ENCODE peak calls at places on chromosomes 4 and X, in nine cellular contexts. One of them, this sample, is unnamed.

GRCh38 chr4:186144596-186145569 is 40.4 kb downstream of the FAM149A start:
- DNase-seq in A549: peak
- DNase-seq in neural progenitor cell: peak
- DNase-seq in left ventricle myocardium inferior: peak
- DNase-seq in psoas muscle: peak
- DNase-seq in endodermal cell: peak
- DNase-seq in OCI-LY7: no peak
- DNase-seq in heart right ventricle: peak
- DNase-seq in IMR-90: peak
- DNase-seq in this sample: peak

GRCh38 chr4:73011629-73011985 is 57.9 kb downstream of the COX18 start:
- DNase-seq in A549: no peak
- DNase-seq in neural progenitor cell: no peak
- DNase-seq in left ventricle myocardium inferior: no peak
- DNase-seq in psoas muscle: no peak
- DNase-seq in endodermal cell: no peak
- DNase-seq in OCI-LY7: no peak
- DNase-seq in heart right ventricle: no peak
- DNase-seq in IMR-90: no peak
- DNase-seq in this sample: no peak

GRCh38 chrX:22634081-22634480 is 361.4 kb downstream of the CBLL2 start:
- DNase-seq in A549: no peak
- DNase-seq in neural progenitor cell: no peak
- DNase-seq in left ventricle myocardium inferior: no peak
- DNase-seq in psoas muscle: no peak
- DNase-seq in endodermal cell: no peak
- DNase-seq in OCI-LY7: no peak
- DNase-seq in heart right ventricle: no peak
- DNase-seq in IMR-90: peak
- DNase-seq in this sample: peak

GRCh38 chrX:115650916-115651315 is 89.9 kb downstream of the PLS3 start:
- DNase-seq in A549: peak
- DNase-seq in neural progenitor cell: peak
- DNase-seq in left ventricle myocardium inferior: no peak
- DNase-seq in psoas muscle: no peak
- DNase-seq in endodermal cell: peak
- DNase-seq in OCI-LY7: peak
- DNase-seq in heart right ventricle: no peak
- DNase-seq in IMR-90: peak
- DNase-seq in this sample: peak

GRCh38 chrX:18573556-18573955 is 98.4 kb downstream of the RS1 start:
- DNase-seq in A549: no peak
- DNase-seq in neural progenitor cell: no peak
- DNase-seq in left ventricle myocardium inferior: no peak
- DNase-seq in psoas muscle: no peak
- DNase-seq in endodermal cell: no peak
- DNase-seq in OCI-LY7: no peak
- DNase-seq in heart right ventricle: no peak
- DNase-seq in IMR-90: no peak
- DNase-seq in this sample: no peak

GRCh38 chrX:50877310-50877709 is 33.2 kb upstream of the BMP15 start:
- DNase-seq in A549: no peak
- DNase-seq in neural progenitor cell: no peak
- DNase-seq in left ventricle myocardium inferior: no peak
- DNase-seq in psoas muscle: no peak
- DNase-seq in endodermal cell: no peak
- DNase-seq in OCI-LY7: no peak
- DNase-seq in heart right ventricle: no peak
- DNase-seq in IMR-90: no peak
- DNase-seq in this sample: no peak

GRCh38 chrX:3145716-3146115 is 104.4 kb downstream of the ARSF start:
- DNase-seq in A549: no peak
- DNase-seq in neural progenitor cell: peak
- DNase-seq in left ventricle myocardium inferior: no peak
- DNase-seq in psoas muscle: no peak
- DNase-seq in endodermal cell: peak
- DNase-seq in OCI-LY7: no peak
- DNase-seq in heart right ventricle: no peak
- DNase-seq in IMR-90: peak
- DNase-seq in this sample: peak

GRCh38 chr4:163523791-163524365 is 29.4 kb downstream of the TMA16 start:
- DNase-seq in A549: no peak
- DNase-seq in neural progenitor cell: no peak
- DNase-seq in left ventricle myocardium inferior: no peak
- DNase-seq in psoas muscle: no peak
- DNase-seq in endodermal cell: no peak
- DNase-seq in OCI-LY7: no peak
- DNase-seq in heart right ventricle: no peak
- DNase-seq in IMR-90: no peak
- DNase-seq in this sample: no peak

GRCh38 chrX:17023670-17024069 is 77.2 kb downstream of the REPS2 start:
- DNase-seq in A549: no peak
- DNase-seq in neural progenitor cell: no peak
- DNase-seq in left ventricle myocardium inferior: no peak
- DNase-seq in psoas muscle: no peak
- DNase-seq in endodermal cell: no peak
- DNase-seq in OCI-LY7: no peak
- DNase-seq in heart right ventricle: no peak
- DNase-seq in IMR-90: no peak
- DNase-seq in this sample: no peak

GRCh38 chr4:185535818-185536729 is 767 bp upstream of the PDLIM3 start:
- DNase-seq in A549: no peak
- DNase-seq in neural progenitor cell: no peak
- DNase-seq in left ventricle myocardium inferior: peak
- DNase-seq in psoas muscle: peak
- DNase-seq in endodermal cell: no peak
- DNase-seq in OCI-LY7: no peak
- DNase-seq in heart right ventricle: no peak
- DNase-seq in IMR-90: no peak
- DNase-seq in this sample: peak

GRCh38 chr4:114386637-114387233 is 211.9 kb upstream of the UGT8 start:
- DNase-seq in A549: no peak
- DNase-seq in neural progenitor cell: peak
- DNase-seq in left ventricle myocardium inferior: no peak
- DNase-seq in psoas muscle: no peak
- DNase-seq in endodermal cell: no peak
- DNase-seq in OCI-LY7: peak
- DNase-seq in heart right ventricle: no peak
- DNase-seq in IMR-90: peak
- DNase-seq in this sample: peak

DNA sequence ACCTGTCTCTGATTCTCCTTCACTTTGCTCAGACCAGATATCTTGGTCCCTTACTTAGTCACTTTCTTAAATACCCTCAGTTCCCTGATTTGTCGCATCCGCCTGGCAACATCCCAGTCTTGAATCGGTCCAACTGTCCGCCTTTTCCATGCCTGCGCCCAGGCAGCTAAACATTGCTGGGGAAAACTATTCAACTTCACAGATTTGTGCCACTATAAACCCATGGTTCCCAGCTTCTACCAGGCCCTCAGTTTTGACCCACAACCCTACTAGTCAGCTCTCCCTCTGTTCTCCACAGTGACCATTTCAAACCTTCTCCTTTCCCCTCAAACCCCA is 451 bp upstream of the FGD1 start:
- DNase-seq in A549: no peak
- DNase-seq in neural progenitor cell: no peak
- DNase-seq in left ventricle myocardium inferior: no peak
- DNase-seq in psoas muscle: no peak
- DNase-seq in endodermal cell: peak
- DNase-seq in OCI-LY7: no peak
- DNase-seq in heart right ventricle: no peak
- DNase-seq in IMR-90: no peak
- DNase-seq in this sample: no peak
- H3K4me3 ChIP-seq in A549: peak
- H3K4me3 ChIP-seq in neural progenitor cell: peak
- H3K4me3 ChIP-seq in left ventricle myocardium inferior: peak
- H3K4me3 ChIP-seq in psoas muscle: peak
- H3K4me3 ChIP-seq in endodermal cell: peak
- H3K4me3 ChIP-seq in OCI-LY7: no peak
- H3K4me3 ChIP-seq in heart right ventricle: peak
- H3K4me3 ChIP-seq in IMR-90: peak
- H3K4me3 ChIP-seq in this sample: peak

GRCh38 chr4:110508827-110509446 is 33.0 kb downstream of the ENPEP start:
- DNase-seq in A549: no peak
- DNase-seq in neural progenitor cell: peak
- DNase-seq in left ventricle myocardium inferior: no peak
- DNase-seq in psoas muscle: no peak
- DNase-seq in endodermal cell: no peak
- DNase-seq in OCI-LY7: no peak
- DNase-seq in heart right ventricle: no peak
- DNase-seq in IMR-90: peak
- DNase-seq in this sample: peak
- TF ChIP-seq CTCF in A549: peak
- TF ChIP-seq CTCF in neural progenitor cell: peak
- TF ChIP-seq CTCF in left ventricle myocardium inferior: peak
- TF ChIP-seq CTCF in psoas muscle: peak
- TF ChIP-seq CTCF in endodermal cell: peak
- TF ChIP-seq CTCF in OCI-LY7: peak
- TF ChIP-seq CTCF in heart right ventricle: peak
- TF ChIP-seq CTCF in IMR-90: peak
- TF ChIP-seq CTCF in this sample: peak

GRCh38 chr4:158826057-158826456 is 57.2 kb downstream of the FNIP2 start:
- DNase-seq in A549: no peak
- DNase-seq in neural progenitor cell: no peak
- DNase-seq in left ventricle myocardium inferior: no peak
- DNase-seq in psoas muscle: no peak
- DNase-seq in endodermal cell: no peak
- DNase-seq in OCI-LY7: no peak
- DNase-seq in heart right ventricle: no peak
- DNase-seq in IMR-90: peak
- DNase-seq in this sample: peak
- H3K4me3 ChIP-seq in A549: no peak
- H3K4me3 ChIP-seq in neural progenitor cell: no peak
- H3K4me3 ChIP-seq in left ventricle myocardium inferior: peak
- H3K4me3 ChIP-seq in psoas muscle: peak
- H3K4me3 ChIP-seq in endodermal cell: no peak
- H3K4me3 ChIP-seq in OCI-LY7: no peak
- H3K4me3 ChIP-seq in heart right ventricle: no peak
- H3K4me3 ChIP-seq in IMR-90: no peak
- H3K4me3 ChIP-seq in this sample: no peak

GRCh38 chrX:64642482-64642881 is 247.2 kb upstream of the MTMR8 start:
- DNase-seq in A549: no peak
- DNase-seq in neural progenitor cell: peak
- DNase-seq in left ventricle myocardium inferior: no peak
- DNase-seq in psoas muscle: no peak
- DNase-seq in endodermal cell: peak
- DNase-seq in OCI-LY7: peak
- DNase-seq in heart right ventricle: no peak
- DNase-seq in IMR-90: no peak
- DNase-seq in this sample: no peak
- TF ChIP-seq CTCF in A549: no peak
- TF ChIP-seq CTCF in neural progenitor cell: peak
- TF ChIP-seq CTCF in left ventricle myocardium inferior: no peak
- TF ChIP-seq CTCF in psoas muscle: no peak
- TF ChIP-seq CTCF in endodermal cell: peak
- TF ChIP-seq CTCF in OCI-LY7: peak
- TF ChIP-seq CTCF in heart right ventricle: no peak
- TF ChIP-seq CTCF in IMR-90: no peak
- TF ChIP-seq CTCF in this sample: no peak

GRCh38 chr4:84804126-84804525 is 162.4 kb downstream of the WDFY3 start:
- DNase-seq in A549: no peak
- DNase-seq in neural progenitor cell: no peak
- DNase-seq in left ventricle myocardium inferior: no peak
- DNase-seq in psoas muscle: no peak
- DNase-seq in endodermal cell: no peak
- DNase-seq in OCI-LY7: no peak
- DNase-seq in heart right ventricle: no peak
- DNase-seq in IMR-90: peak
- DNase-seq in this sample: peak

GRCh38 chr4:84803121-84803520 is 163.4 kb downstream of the WDFY3 start:
- DNase-seq in A549: no peak
- DNase-seq in neural progenitor cell: no peak
- DNase-seq in left ventricle myocardium inferior: no peak
- DNase-seq in psoas muscle: no peak
- DNase-seq in endodermal cell: no peak
- DNase-seq in OCI-LY7: no peak
- DNase-seq in heart right ventricle: no peak
- DNase-seq in IMR-90: no peak
- DNase-seq in this sample: no peak

GRCh38 chr4:84799318-84799717 is 167.2 kb downstream of the WDFY3 start:
- DNase-seq in A549: no peak
- DNase-seq in neural progenitor cell: no peak
- DNase-seq in left ventricle myocardium inferior: no peak
- DNase-seq in psoas muscle: no peak
- DNase-seq in endodermal cell: no peak
- DNase-seq in OCI-LY7: no peak
- DNase-seq in heart right ventricle: no peak
- DNase-seq in IMR-90: peak
- DNase-seq in this sample: no peak

GRCh38 chr4:84800256-84800655 is 166.2 kb downstream of the WDFY3 start:
- DNase-seq in A549: no peak
- DNase-seq in neural progenitor cell: no peak
- DNase-seq in left ventricle myocardium inferior: no peak
- DNase-seq in psoas muscle: no peak
- DNase-seq in endodermal cell: no peak
- DNase-seq in OCI-LY7: no peak
- DNase-seq in heart right ventricle: no peak
- DNase-seq in IMR-90: peak
- DNase-seq in this sample: no peak

DNA sequence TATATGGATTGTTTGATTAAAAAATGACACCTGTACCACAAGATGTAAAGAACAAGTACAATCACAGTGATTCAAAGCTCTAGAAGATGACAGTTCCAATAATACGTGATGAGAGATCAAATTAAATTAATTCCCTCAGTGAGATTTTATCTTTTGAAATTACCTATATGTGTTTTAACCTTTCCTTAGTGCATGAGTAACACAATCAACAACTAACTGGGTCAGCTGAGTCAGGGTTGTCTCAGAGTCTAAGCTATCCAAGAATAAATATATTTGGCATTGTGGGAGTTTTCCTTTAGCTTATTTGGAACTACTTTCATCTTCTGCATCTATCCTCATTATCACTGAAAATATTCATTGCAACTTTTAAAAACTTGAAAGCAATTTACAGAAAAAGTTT is 162.8 kb downstream of the WDFY3 start:
- DNase-seq in A549: no peak
- DNase-seq in neural progenitor cell: no peak
- DNase-seq in left ventricle myocardium inferior: no peak
- DNase-seq in psoas muscle: no peak
- DNase-seq in endodermal cell: no peak
- DNase-seq in OCI-LY7: no peak
- DNase-seq in heart right ventricle: no peak
- DNase-seq in IMR-90: peak
- DNase-seq in this sample: peak
- H3K4me3 ChIP-seq in A549: no peak
- H3K4me3 ChIP-seq in neural progenitor cell: no peak
- H3K4me3 ChIP-seq in left ventricle myocardium inferior: no peak
- H3K4me3 ChIP-seq in psoas muscle: no peak
- H3K4me3 ChIP-seq in endodermal cell: no peak
- H3K4me3 ChIP-seq in OCI-LY7: no peak
- H3K4me3 ChIP-seq in heart right ventricle: no peak
- H3K4me3 ChIP-seq in IMR-90: no peak
- H3K4me3 ChIP-seq in this sample: no peak

DNA sequence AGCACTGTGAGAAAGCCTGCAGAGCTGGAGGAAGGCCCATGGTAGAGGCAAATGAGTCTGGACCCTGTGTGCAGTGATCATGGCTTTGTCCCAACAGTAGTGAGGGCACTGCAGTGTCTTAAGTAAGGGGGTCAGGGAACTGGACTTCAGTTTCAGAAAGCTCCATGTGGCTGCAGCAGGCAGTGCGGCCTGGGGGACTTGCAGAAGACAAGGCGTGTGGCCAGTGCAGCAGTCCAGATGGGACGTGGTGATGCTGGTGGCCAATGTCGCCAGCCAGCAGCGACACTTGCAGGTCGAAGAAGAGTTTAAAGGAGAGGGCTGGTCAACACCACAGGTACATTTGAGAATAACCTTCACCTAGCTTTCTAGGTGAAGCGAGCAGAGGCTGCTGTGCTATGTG is 113.4 kb downstream of the ZNF827 start:
- DNase-seq in A549: no peak
- DNase-seq in neural progenitor cell: no peak
- DNase-seq in left ventricle myocardium inferior: no peak
- DNase-seq in psoas muscle: no peak
- DNase-seq in endodermal cell: peak
- DNase-seq in OCI-LY7: no peak
- DNase-seq in heart right ventricle: no peak
- DNase-seq in IMR-90: no peak
- DNase-seq in this sample: no peak
- TF ChIP-seq CTCF in A549: no peak
- TF ChIP-seq CTCF in neural progenitor cell: no peak
- TF ChIP-seq CTCF in left ventricle myocardium inferior: no peak
- TF ChIP-seq CTCF in psoas muscle: no peak
- TF ChIP-seq CTCF in endodermal cell: peak
- TF ChIP-seq CTCF in OCI-LY7: no peak
- TF ChIP-seq CTCF in heart right ventricle: no peak
- TF ChIP-seq CTCF in IMR-90: no peak
- TF ChIP-seq CTCF in this sample: no peak